ENCODE peak calls at places on chromosomes 3 and 15, in eight cellular contexts. One of them, this sample, is unnamed.

GRCh38 chr3:188936597-188937107 is 235.1 kb upstream of the TPRG1 start:
- DNase-seq in posterior vena cava: no peak
- DNase-seq in stimulated activated CD4-positive, alpha-beta T cell treated with anti-CD3 and anti-CD28 coated beads, Interleukin-4, amount 100 ng/mL, for 48 hours: no peak
- DNase-seq in activated gamma-delta T cell treated with anti-CD3 and anti-CD28 coated beads, Interleukin-2, amount 50 U/mL, for 16 hours: no peak
- DNase-seq in stimulated activated CD8-positive, alpha-beta memory T cell treated with anti-CD3 and anti-CD28 coated beads, Interleukin-2, amount 100 ng/mL, for 48 hours: no peak
- DNase-seq in hippocampal formation: no peak
- DNase-seq in HFFc6: no peak
- DNase-seq in AG08395: no peak
- DNase-seq in this sample: no peak

GRCh38 chr3:123442908-123443307 is 6.0 kb downstream of the ADCY5 start:
- DNase-seq in posterior vena cava: no peak
- DNase-seq in stimulated activated CD4-positive, alpha-beta T cell treated with anti-CD3 and anti-CD28 coated beads, Interleukin-4, amount 100 ng/mL, for 48 hours: no peak
- DNase-seq in activated gamma-delta T cell treated with anti-CD3 and anti-CD28 coated beads, Interleukin-2, amount 50 U/mL, for 16 hours: no peak
- DNase-seq in stimulated activated CD8-positive, alpha-beta memory T cell treated with anti-CD3 and anti-CD28 coated beads, Interleukin-2, amount 100 ng/mL, for 48 hours: no peak
- DNase-seq in hippocampal formation: no peak
- DNase-seq in HFFc6: no peak
- DNase-seq in AG08395: no peak
- DNase-seq in this sample: no peak

GRCh38 chr15:77839431-77839830 is 206.7 kb upstream of the LINGO1 start:
- DNase-seq in posterior vena cava: peak; percentile 45
- DNase-seq in stimulated activated CD4-positive, alpha-beta T cell treated with anti-CD3 and anti-CD28 coated beads, Interleukin-4, amount 100 ng/mL, for 48 hours: no peak
- DNase-seq in activated gamma-delta T cell treated with anti-CD3 and anti-CD28 coated beads, Interleukin-2, amount 50 U/mL, for 16 hours: no peak
- DNase-seq in stimulated activated CD8-positive, alpha-beta memory T cell treated with anti-CD3 and anti-CD28 coated beads, Interleukin-2, amount 100 ng/mL, for 48 hours: no peak
- DNase-seq in hippocampal formation: no peak
- DNase-seq in HFFc6: no peak
- DNase-seq in AG08395: no peak
- DNase-seq in this sample: no peak

GRCh38 chr3:7172996-7173395 is 312.1 kb downstream of the GRM7 start:
- DNase-seq in posterior vena cava: no peak
- DNase-seq in stimulated activated CD4-positive, alpha-beta T cell treated with anti-CD3 and anti-CD28 coated beads, Interleukin-4, amount 100 ng/mL, for 48 hours: no peak
- DNase-seq in activated gamma-delta T cell treated with anti-CD3 and anti-CD28 coated beads, Interleukin-2, amount 50 U/mL, for 16 hours: no peak
- DNase-seq in stimulated activated CD8-positive, alpha-beta memory T cell treated with anti-CD3 and anti-CD28 coated beads, Interleukin-2, amount 100 ng/mL, for 48 hours: no peak
- DNase-seq in hippocampal formation: no peak
- DNase-seq in HFFc6: no peak
- DNase-seq in AG08395: no peak
- DNase-seq in this sample: no peak

GRCh38 chr3:50519471-50520089 is 16.1 kb upstream of the CACNA2D2 start:
- DNase-seq in posterior vena cava: no peak
- DNase-seq in stimulated activated CD4-positive, alpha-beta T cell treated with anti-CD3 and anti-CD28 coated beads, Interleukin-4, amount 100 ng/mL, for 48 hours: peak; percentile 71
- DNase-seq in activated gamma-delta T cell treated with anti-CD3 and anti-CD28 coated beads, Interleukin-2, amount 50 U/mL, for 16 hours: peak; percentile 57
- DNase-seq in stimulated activated CD8-positive, alpha-beta memory T cell treated with anti-CD3 and anti-CD28 coated beads, Interleukin-2, amount 100 ng/mL, for 48 hours: peak; percentile 54
- DNase-seq in hippocampal formation: no peak
- DNase-seq in HFFc6: peak; percentile 35
- DNase-seq in AG08395: peak; percentile 64
- DNase-seq in this sample: peak; percentile 28

GRCh38 chr15:69421498-69421897 is 7.3 kb downstream of the KIF23 start:
- DNase-seq in posterior vena cava: no peak
- DNase-seq in stimulated activated CD4-positive, alpha-beta T cell treated with anti-CD3 and anti-CD28 coated beads, Interleukin-4, amount 100 ng/mL, for 48 hours: no peak
- DNase-seq in activated gamma-delta T cell treated with anti-CD3 and anti-CD28 coated beads, Interleukin-2, amount 50 U/mL, for 16 hours: no peak
- DNase-seq in stimulated activated CD8-positive, alpha-beta memory T cell treated with anti-CD3 and anti-CD28 coated beads, Interleukin-2, amount 100 ng/mL, for 48 hours: no peak
- DNase-seq in hippocampal formation: no peak
- DNase-seq in HFFc6: no peak
- DNase-seq in AG08395: peak; percentile 37
- DNase-seq in this sample: no peak

GRCh38 chr3:130934442-130935089 is 40.7 kb downstream of the ATP2C1 start:
- DNase-seq in posterior vena cava: no peak
- DNase-seq in stimulated activated CD4-positive, alpha-beta T cell treated with anti-CD3 and anti-CD28 coated beads, Interleukin-4, amount 100 ng/mL, for 48 hours: no peak
- DNase-seq in activated gamma-delta T cell treated with anti-CD3 and anti-CD28 coated beads, Interleukin-2, amount 50 U/mL, for 16 hours: no peak
- DNase-seq in stimulated activated CD8-positive, alpha-beta memory T cell treated with anti-CD3 and anti-CD28 coated beads, Interleukin-2, amount 100 ng/mL, for 48 hours: no peak
- DNase-seq in hippocampal formation: no peak
- DNase-seq in HFFc6: no peak
- DNase-seq in AG08395: no peak
- DNase-seq in this sample: no peak

GRCh38 chr15:57122080-57122845 is 203.8 kb downstream of the TCF12 start:
- DNase-seq in posterior vena cava: no peak
- DNase-seq in stimulated activated CD4-positive, alpha-beta T cell treated with anti-CD3 and anti-CD28 coated beads, Interleukin-4, amount 100 ng/mL, for 48 hours: no peak
- DNase-seq in activated gamma-delta T cell treated with anti-CD3 and anti-CD28 coated beads, Interleukin-2, amount 50 U/mL, for 16 hours: no peak
- DNase-seq in stimulated activated CD8-positive, alpha-beta memory T cell treated with anti-CD3 and anti-CD28 coated beads, Interleukin-2, amount 100 ng/mL, for 48 hours: no peak
- DNase-seq in hippocampal formation: no peak
- DNase-seq in HFFc6: peak; percentile 5
- DNase-seq in AG08395: no peak
- DNase-seq in this sample: no peak

GRCh38 chr3:185488465-185488864 is 10.4 kb downstream of the TMEM41A start:
- DNase-seq in posterior vena cava: no peak
- DNase-seq in stimulated activated CD4-positive, alpha-beta T cell treated with anti-CD3 and anti-CD28 coated beads, Interleukin-4, amount 100 ng/mL, for 48 hours: no peak
- DNase-seq in activated gamma-delta T cell treated with anti-CD3 and anti-CD28 coated beads, Interleukin-2, amount 50 U/mL, for 16 hours: no peak
- DNase-seq in stimulated activated CD8-positive, alpha-beta memory T cell treated with anti-CD3 and anti-CD28 coated beads, Interleukin-2, amount 100 ng/mL, for 48 hours: no peak
- DNase-seq in hippocampal formation: no peak
- DNase-seq in HFFc6: no peak
- DNase-seq in AG08395: no peak
- DNase-seq in this sample: no peak

GRCh38 chr15:99321477-99321876 is 70.2 kb downstream of the LRRC28 start:
- DNase-seq in posterior vena cava: no peak
- DNase-seq in stimulated activated CD4-positive, alpha-beta T cell treated with anti-CD3 and anti-CD28 coated beads, Interleukin-4, amount 100 ng/mL, for 48 hours: no peak
- DNase-seq in activated gamma-delta T cell treated with anti-CD3 and anti-CD28 coated beads, Interleukin-2, amount 50 U/mL, for 16 hours: no peak
- DNase-seq in stimulated activated CD8-positive, alpha-beta memory T cell treated with anti-CD3 and anti-CD28 coated beads, Interleukin-2, amount 100 ng/mL, for 48 hours: no peak
- DNase-seq in hippocampal formation: no peak
- DNase-seq in HFFc6: no peak
- DNase-seq in AG08395: no peak
- DNase-seq in this sample: no peak

GRCh38 chr3:152157337-152157736 is 111.4 kb upstream of the MBNL1 start:
- DNase-seq in posterior vena cava: no peak
- DNase-seq in stimulated activated CD4-positive, alpha-beta T cell treated with anti-CD3 and anti-CD28 coated beads, Interleukin-4, amount 100 ng/mL, for 48 hours: no peak
- DNase-seq in activated gamma-delta T cell treated with anti-CD3 and anti-CD28 coated beads, Interleukin-2, amount 50 U/mL, for 16 hours: no peak
- DNase-seq in stimulated activated CD8-positive, alpha-beta memory T cell treated with anti-CD3 and anti-CD28 coated beads, Interleukin-2, amount 100 ng/mL, for 48 hours: no peak
- DNase-seq in hippocampal formation: no peak
- DNase-seq in HFFc6: no peak
- DNase-seq in AG08395: no peak
- DNase-seq in this sample: no peak

This sample was measured in HCEC 1CT.